ENCODE peak calls at places on chromosome 2, in seven cellular contexts. One of them, this sample, is unnamed.

GRCh38 chr2:216666461-216667233 is 28.7 kb downstream of the IGFBP5 start:
- DNase-seq in GM13976: peak
- DNase-seq in osteocyte: no peak
- DNase-seq in dermis microvascular lymphatic vessel endothelial cell: peak
- DNase-seq in effector memory CD8-positive, alpha-beta T cell: peak
- DNase-seq in NCI-H2171 treated with DMSO at 0.1 percent for 48 hours: peak
- DNase-seq in AG09309: no peak
- DNase-seq in this sample: peak

GRCh38 chr2:7429733-7430132 is 512.5 kb downstream of the RNF144A start:
- DNase-seq in GM13976: no peak
- DNase-seq in osteocyte: no peak
- DNase-seq in dermis microvascular lymphatic vessel endothelial cell: no peak
- DNase-seq in effector memory CD8-positive, alpha-beta T cell: no peak
- DNase-seq in NCI-H2171 treated with DMSO at 0.1 percent for 48 hours: no peak
- DNase-seq in AG09309: no peak
- DNase-seq in this sample: no peak

GRCh38 chr2:126915903-126916302 is 17.2 kb downstream of the TEX51 start:
- DNase-seq in GM13976: no peak
- DNase-seq in osteocyte: peak
- DNase-seq in dermis microvascular lymphatic vessel endothelial cell: no peak
- DNase-seq in effector memory CD8-positive, alpha-beta T cell: no peak
- DNase-seq in NCI-H2171 treated with DMSO at 0.1 percent for 48 hours: no peak
- DNase-seq in AG09309: no peak
- DNase-seq in this sample: no peak

GRCh38 chr2:47437287-47437686 is 34.3 kb downstream of the MSH2 start:
- DNase-seq in GM13976: peak
- DNase-seq in osteocyte: no peak
- DNase-seq in dermis microvascular lymphatic vessel endothelial cell: peak
- DNase-seq in effector memory CD8-positive, alpha-beta T cell: no peak
- DNase-seq in NCI-H2171 treated with DMSO at 0.1 percent for 48 hours: peak
- DNase-seq in AG09309: peak
- DNase-seq in this sample: no peak

GRCh38 chr2:105647731-105648130 is 97.0 kb upstream of the NCK2 start:
- DNase-seq in GM13976: no peak
- DNase-seq in osteocyte: peak
- DNase-seq in dermis microvascular lymphatic vessel endothelial cell: no peak
- DNase-seq in effector memory CD8-positive, alpha-beta T cell: no peak
- DNase-seq in NCI-H2171 treated with DMSO at 0.1 percent for 48 hours: no peak
- DNase-seq in AG09309: no peak
- DNase-seq in this sample: no peak

GRCh38 chr2:196167666-196168065 is 3.7 kb downstream of the STK17B start:
- DNase-seq in GM13976: no peak
- DNase-seq in osteocyte: no peak
- DNase-seq in dermis microvascular lymphatic vessel endothelial cell: no peak
- DNase-seq in effector memory CD8-positive, alpha-beta T cell: no peak
- DNase-seq in NCI-H2171 treated with DMSO at 0.1 percent for 48 hours: no peak
- DNase-seq in AG09309: no peak
- DNase-seq in this sample: no peak

GRCh38 chr2:110903548-110903947 is 171.2 kb downstream of the ACOXL start:
- DNase-seq in GM13976: no peak
- DNase-seq in osteocyte: no peak
- DNase-seq in dermis microvascular lymphatic vessel endothelial cell: no peak
- DNase-seq in effector memory CD8-positive, alpha-beta T cell: no peak
- DNase-seq in NCI-H2171 treated with DMSO at 0.1 percent for 48 hours: no peak
- DNase-seq in AG09309: no peak
- DNase-seq in this sample: no peak

GRCh38 chr2:3212984-3213383 is 164.6 kb downstream of the EIPR1 start:
- DNase-seq in GM13976: no peak
- DNase-seq in osteocyte: no peak
- DNase-seq in dermis microvascular lymphatic vessel endothelial cell: no peak
- DNase-seq in effector memory CD8-positive, alpha-beta T cell: no peak
- DNase-seq in NCI-H2171 treated with DMSO at 0.1 percent for 48 hours: no peak
- DNase-seq in AG09309: no peak
- DNase-seq in this sample: no peak

GRCh38 chr2:176959614-176960013 is 253.0 kb upstream of the HNRNPA3 start:
- DNase-seq in GM13976: no peak
- DNase-seq in osteocyte: no peak
- DNase-seq in dermis microvascular lymphatic vessel endothelial cell: no peak
- DNase-seq in effector memory CD8-positive, alpha-beta T cell: no peak
- DNase-seq in NCI-H2171 treated with DMSO at 0.1 percent for 48 hours: peak
- DNase-seq in AG09309: no peak
- DNase-seq in this sample: no peak

GRCh38 chr2:54824582-54824981 is 101.1 kb downstream of the EML6 start:
- DNase-seq in GM13976: no peak
- DNase-seq in osteocyte: no peak
- DNase-seq in dermis microvascular lymphatic vessel endothelial cell: no peak
- DNase-seq in effector memory CD8-positive, alpha-beta T cell: no peak
- DNase-seq in NCI-H2171 treated with DMSO at 0.1 percent for 48 hours: peak
- DNase-seq in AG09309: no peak
- DNase-seq in this sample: no peak

GRCh38 chr2:76039505-76039904 is 328.8 kb upstream of the GCFC2 start:
- DNase-seq in GM13976: no peak
- DNase-seq in osteocyte: no peak
- DNase-seq in dermis microvascular lymphatic vessel endothelial cell: no peak
- DNase-seq in effector memory CD8-positive, alpha-beta T cell: no peak
- DNase-seq in NCI-H2171 treated with DMSO at 0.1 percent for 48 hours: no peak
- DNase-seq in AG09309: no peak
- DNase-seq in this sample: no peak

GRCh38 chr2:197198890-197199289 is 111.7 kb downstream of the ANKRD44 start:
- DNase-seq in GM13976: peak
- DNase-seq in osteocyte: no peak
- DNase-seq in dermis microvascular lymphatic vessel endothelial cell: no peak
- DNase-seq in effector memory CD8-positive, alpha-beta T cell: peak
- DNase-seq in NCI-H2171 treated with DMSO at 0.1 percent for 48 hours: no peak
- DNase-seq in AG09309: no peak
- DNase-seq in this sample: no peak

GRCh38 chr2:65554765-65555561 is 122.6 kb upstream of the SPRED2 start:
- DNase-seq in GM13976: peak
- DNase-seq in osteocyte: no peak
- DNase-seq in dermis microvascular lymphatic vessel endothelial cell: no peak
- DNase-seq in effector memory CD8-positive, alpha-beta T cell: no peak
- DNase-seq in NCI-H2171 treated with DMSO at 0.1 percent for 48 hours: no peak
- DNase-seq in AG09309: no peak
- DNase-seq in this sample: no peak

GRCh38 chr2:216031960-216032689 is 18.8 kb upstream of the MREG start:
- DNase-seq in GM13976: peak
- DNase-seq in osteocyte: peak
- DNase-seq in dermis microvascular lymphatic vessel endothelial cell: no peak
- DNase-seq in effector memory CD8-positive, alpha-beta T cell: no peak
- DNase-seq in NCI-H2171 treated with DMSO at 0.1 percent for 48 hours: no peak
- DNase-seq in AG09309: peak
- DNase-seq in this sample: no peak

GRCh38 chr2:42095923-42096408 is 48.1 kb downstream of the PKDCC start:
- DNase-seq in GM13976: no peak
- DNase-seq in osteocyte: no peak
- DNase-seq in dermis microvascular lymphatic vessel endothelial cell: peak
- DNase-seq in effector memory CD8-positive, alpha-beta T cell: peak
- DNase-seq in NCI-H2171 treated with DMSO at 0.1 percent for 48 hours: peak
- DNase-seq in AG09309: no peak
- DNase-seq in this sample: no peak

GRCh38 chr2:182924311-182924710 is 57.9 kb upstream of the FRZB start:
- DNase-seq in GM13976: no peak
- DNase-seq in osteocyte: no peak
- DNase-seq in dermis microvascular lymphatic vessel endothelial cell: no peak
- DNase-seq in effector memory CD8-positive, alpha-beta T cell: no peak
- DNase-seq in NCI-H2171 treated with DMSO at 0.1 percent for 48 hours: no peak
- DNase-seq in AG09309: peak
- DNase-seq in this sample: no peak

GRCh38 chr2:128362186-128362888 is 43.7 kb upstream of the HS6ST1 start:
- DNase-seq in GM13976: no peak
- DNase-seq in osteocyte: no peak
- DNase-seq in dermis microvascular lymphatic vessel endothelial cell: no peak
- DNase-seq in effector memory CD8-positive, alpha-beta T cell: no peak
- DNase-seq in NCI-H2171 treated with DMSO at 0.1 percent for 48 hours: no peak
- DNase-seq in AG09309: no peak
- DNase-seq in this sample: no peak

GRCh38 chr2:165863816-165864221 is 69.8 kb upstream of the GALNT3 start:
- DNase-seq in GM13976: no peak
- DNase-seq in osteocyte: no peak
- DNase-seq in dermis microvascular lymphatic vessel endothelial cell: no peak
- DNase-seq in effector memory CD8-positive, alpha-beta T cell: no peak
- DNase-seq in NCI-H2171 treated with DMSO at 0.1 percent for 48 hours: peak
- DNase-seq in AG09309: no peak
- DNase-seq in this sample: no peak

GRCh38 chr2:147030966-147031760 is 813.7 kb upstream of the ACVR2A start:
- DNase-seq in GM13976: no peak
- DNase-seq in osteocyte: no peak
- DNase-seq in dermis microvascular lymphatic vessel endothelial cell: peak
- DNase-seq in effector memory CD8-positive, alpha-beta T cell: no peak
- DNase-seq in NCI-H2171 treated with DMSO at 0.1 percent for 48 hours: peak
- DNase-seq in AG09309: no peak
- DNase-seq in this sample: no peak

GRCh38 chr2:232229296-232229916 is 149.1 kb upstream of the ALPP start:
- DNase-seq in GM13976: peak
- DNase-seq in osteocyte: peak
- DNase-seq in dermis microvascular lymphatic vessel endothelial cell: peak
- DNase-seq in effector memory CD8-positive, alpha-beta T cell: no peak
- DNase-seq in NCI-H2171 treated with DMSO at 0.1 percent for 48 hours: no peak
- DNase-seq in AG09309: no peak
- DNase-seq in this sample: no peak

GRCh38 chr2:60505861-60506260 is 47.6 kb downstream of the BCL11A start:
- DNase-seq in GM13976: no peak
- DNase-seq in osteocyte: no peak
- DNase-seq in dermis microvascular lymphatic vessel endothelial cell: no peak
- DNase-seq in effector memory CD8-positive, alpha-beta T cell: no peak
- DNase-seq in NCI-H2171 treated with DMSO at 0.1 percent for 48 hours: peak
- DNase-seq in AG09309: no peak
- DNase-seq in this sample: no peak

GRCh38 chr2:27965841-27966240 is 75.3 kb downstream of the BABAM2 start:
- DNase-seq in GM13976: no peak
- DNase-seq in osteocyte: no peak
- DNase-seq in dermis microvascular lymphatic vessel endothelial cell: no peak
- DNase-seq in effector memory CD8-positive, alpha-beta T cell: no peak
- DNase-seq in NCI-H2171 treated with DMSO at 0.1 percent for 48 hours: no peak
- DNase-seq in AG09309: no peak
- DNase-seq in this sample: no peak

GRCh38 chr2:208542465-208543041 is 136.0 kb downstream of the PTH2R start:
- DNase-seq in GM13976: no peak
- DNase-seq in osteocyte: no peak
- DNase-seq in dermis microvascular lymphatic vessel endothelial cell: no peak
- DNase-seq in effector memory CD8-positive, alpha-beta T cell: no peak
- DNase-seq in NCI-H2171 treated with DMSO at 0.1 percent for 48 hours: no peak
- DNase-seq in AG09309: no peak
- DNase-seq in this sample: no peak

GRCh38 chr2:232632904-232633412 is 446 bp upstream of the EFHD1 start:
- DNase-seq in GM13976: no peak
- DNase-seq in osteocyte: no peak
- DNase-seq in dermis microvascular lymphatic vessel endothelial cell: no peak
- DNase-seq in effector memory CD8-positive, alpha-beta T cell: no peak
- DNase-seq in NCI-H2171 treated with DMSO at 0.1 percent for 48 hours: no peak
- DNase-seq in AG09309: no peak
- DNase-seq in this sample: no peak

GRCh38 chr2:241298554-241299165 is 16.8 kb downstream of the HDLBP start:
- DNase-seq in GM13976: no peak
- DNase-seq in osteocyte: no peak
- DNase-seq in dermis microvascular lymphatic vessel endothelial cell: no peak
- DNase-seq in effector memory CD8-positive, alpha-beta T cell: no peak
- DNase-seq in NCI-H2171 treated with DMSO at 0.1 percent for 48 hours: no peak
- DNase-seq in AG09309: no peak
- DNase-seq in this sample: no peak

GRCh38 chr2:149084924-149085795 is 46.7 kb downstream of the LYPD6B start:
- DNase-seq in GM13976: no peak
- DNase-seq in osteocyte: no peak
- DNase-seq in dermis microvascular lymphatic vessel endothelial cell: no peak
- DNase-seq in effector memory CD8-positive, alpha-beta T cell: no peak
- DNase-seq in NCI-H2171 treated with DMSO at 0.1 percent for 48 hours: peak
- DNase-seq in AG09309: peak
- DNase-seq in this sample: no peak

GRCh38 chr2:62526531-62527381 is 20.8 kb upstream of the TMEM17 start:
- DNase-seq in GM13976: no peak
- DNase-seq in osteocyte: no peak
- DNase-seq in dermis microvascular lymphatic vessel endothelial cell: no peak
- DNase-seq in effector memory CD8-positive, alpha-beta T cell: no peak
- DNase-seq in NCI-H2171 treated with DMSO at 0.1 percent for 48 hours: no peak
- DNase-seq in AG09309: no peak
- DNase-seq in this sample: no peak

GRCh38 chr2:36423619-36424120 is 68.1 kb downstream of the CRIM1 start:
- DNase-seq in GM13976: no peak
- DNase-seq in osteocyte: no peak
- DNase-seq in dermis microvascular lymphatic vessel endothelial cell: no peak
- DNase-seq in effector memory CD8-positive, alpha-beta T cell: no peak
- DNase-seq in NCI-H2171 treated with DMSO at 0.1 percent for 48 hours: no peak
- DNase-seq in AG09309: no peak
- DNase-seq in this sample: no peak

GRCh38 chr2:196242131-196242620 is 70.8 kb upstream of the STK17B start:
- DNase-seq in GM13976: peak
- DNase-seq in osteocyte: no peak
- DNase-seq in dermis microvascular lymphatic vessel endothelial cell: no peak
- DNase-seq in effector memory CD8-positive, alpha-beta T cell: peak
- DNase-seq in NCI-H2171 treated with DMSO at 0.1 percent for 48 hours: no peak
- DNase-seq in AG09309: no peak
- DNase-seq in this sample: no peak

GRCh38 chr2:149422337-149422990 is 92.1 kb downstream of the LYPD6 start:
- DNase-seq in GM13976: no peak
- DNase-seq in osteocyte: no peak
- DNase-seq in dermis microvascular lymphatic vessel endothelial cell: no peak
- DNase-seq in effector memory CD8-positive, alpha-beta T cell: no peak
- DNase-seq in NCI-H2171 treated with DMSO at 0.1 percent for 48 hours: no peak
- DNase-seq in AG09309: peak
- DNase-seq in this sample: no peak

GRCh38 chr2:40343904-40344303 is 108.0 kb downstream of the SLC8A1 start:
- DNase-seq in GM13976: no peak
- DNase-seq in osteocyte: no peak
- DNase-seq in dermis microvascular lymphatic vessel endothelial cell: no peak
- DNase-seq in effector memory CD8-positive, alpha-beta T cell: no peak
- DNase-seq in NCI-H2171 treated with DMSO at 0.1 percent for 48 hours: no peak
- DNase-seq in AG09309: no peak
- DNase-seq in this sample: no peak

GRCh38 chr2:12451726-12452125 is 265.0 kb upstream of the TRIB2 start:
- DNase-seq in GM13976: no peak
- DNase-seq in osteocyte: no peak
- DNase-seq in dermis microvascular lymphatic vessel endothelial cell: no peak
- DNase-seq in effector memory CD8-positive, alpha-beta T cell: no peak
- DNase-seq in NCI-H2171 treated with DMSO at 0.1 percent for 48 hours: no peak
- DNase-seq in AG09309: no peak
- DNase-seq in this sample: no peak

GRCh38 chr2:120936476-120937334 is 201.0 kb downstream of the GLI2 start:
- DNase-seq in GM13976: no peak
- DNase-seq in osteocyte: no peak
- DNase-seq in dermis microvascular lymphatic vessel endothelial cell: no peak
- DNase-seq in effector memory CD8-positive, alpha-beta T cell: no peak
- DNase-seq in NCI-H2171 treated with DMSO at 0.1 percent for 48 hours: no peak
- DNase-seq in AG09309: no peak
- DNase-seq in this sample: no peak

GRCh38 chr2:1774929-1775328 is 30.6 kb upstream of the PXDN start:
- DNase-seq in GM13976: no peak
- DNase-seq in osteocyte: no peak
- DNase-seq in dermis microvascular lymphatic vessel endothelial cell: no peak
- DNase-seq in effector memory CD8-positive, alpha-beta T cell: no peak
- DNase-seq in NCI-H2171 treated with DMSO at 0.1 percent for 48 hours: no peak
- DNase-seq in AG09309: no peak
- DNase-seq in this sample: no peak